ENCODE peak calls at places on chromosomes 1 and 21, in five cellular contexts. One of them, this sample, is unnamed.
A peak's percentile ranks its signal among the peaks of the same experiment; 100 is the strongest.

GRCh38 chr1:116152950-116153691 is 41.9 kb downstream of the MAB21L3 start:
- DNase-seq in transverse colon: peak; percentile 35
- DNase-seq in left ventricle myocardium inferior: no peak
- DNase-seq in heart right ventricle: no peak
- DNase-seq in body of pancreas: peak; percentile 33
- DNase-seq in this sample: no peak

GRCh38 chr1:246110343-246111219 is 396.5 kb downstream of the SMYD3 start:
- DNase-seq in transverse colon: peak; percentile 21
- DNase-seq in left ventricle myocardium inferior: no peak
- DNase-seq in heart right ventricle: no peak
- DNase-seq in body of pancreas: no peak
- DNase-seq in this sample: peak; percentile 30

GRCh38 chr21:34989337-34990151 is 59.6 kb downstream of the RUNX1 start:
- DNase-seq in transverse colon: no peak
- DNase-seq in left ventricle myocardium inferior: no peak
- DNase-seq in heart right ventricle: no peak
- DNase-seq in body of pancreas: no peak
- DNase-seq in this sample: no peak

GRCh38 chr1:204443260-204443619 is 31.6 kb upstream of the PPP1R15B start:
- DNase-seq in transverse colon: no peak
- DNase-seq in left ventricle myocardium inferior: no peak
- DNase-seq in heart right ventricle: no peak
- DNase-seq in body of pancreas: peak; percentile 47
- DNase-seq in this sample: no peak

GRCh38 chr21:38343691-38344090 is 86.9 kb downstream of the KCNJ15 start:
- DNase-seq in transverse colon: no peak
- DNase-seq in left ventricle myocardium inferior: no peak
- DNase-seq in heart right ventricle: no peak
- DNase-seq in body of pancreas: peak; percentile 80
- DNase-seq in this sample: no peak

GRCh38 chr1:2952992-2953391 is 68.3 kb upstream of the ACTRT2 start:
- DNase-seq in transverse colon: no peak
- DNase-seq in left ventricle myocardium inferior: no peak
- DNase-seq in heart right ventricle: no peak
- DNase-seq in body of pancreas: no peak
- DNase-seq in this sample: no peak

GRCh38 chr1:47449702-47450552 is 12.1 kb downstream of the FOXD2 start:
- DNase-seq in transverse colon: peak; percentile 40
- DNase-seq in left ventricle myocardium inferior: peak; percentile 31
- DNase-seq in heart right ventricle: no peak
- DNase-seq in body of pancreas: peak; percentile 39
- DNase-seq in this sample: peak; percentile 67

GRCh38 chr1:226510453-226510852 is 38.1 kb upstream of the STUM start:
- DNase-seq in transverse colon: no peak
- DNase-seq in left ventricle myocardium inferior: no peak
- DNase-seq in heart right ventricle: no peak
- DNase-seq in body of pancreas: no peak
- DNase-seq in this sample: no peak

GRCh38 chr1:11045428-11046269 is 1.4 kb downstream of the MASP2 start:
- DNase-seq in transverse colon: no peak
- DNase-seq in left ventricle myocardium inferior: no peak
- DNase-seq in heart right ventricle: no peak
- DNase-seq in body of pancreas: no peak
- DNase-seq in this sample: peak; percentile 55

GRCh38 chr1:219174672-219175564 is 1.2 kb downstream of the LYPLAL1 start:
- DNase-seq in transverse colon: peak; percentile 10
- DNase-seq in left ventricle myocardium inferior: no peak
- DNase-seq in heart right ventricle: peak; percentile 16
- DNase-seq in body of pancreas: peak; percentile 56
- DNase-seq in this sample: no peak

GRCh38 chr1:27686223-27686990 is 14.4 kb upstream of the IFI6 start:
- DNase-seq in transverse colon: peak; percentile 84
- DNase-seq in left ventricle myocardium inferior: no peak
- DNase-seq in heart right ventricle: no peak
- DNase-seq in body of pancreas: no peak
- DNase-seq in this sample: no peak

GRCh38 chr1:17212487-17213121 is 7.7 kb downstream of the PADI1 start:
- DNase-seq in transverse colon: no peak
- DNase-seq in left ventricle myocardium inferior: no peak
- DNase-seq in heart right ventricle: no peak
- DNase-seq in body of pancreas: peak; percentile 38
- DNase-seq in this sample: peak; percentile 47

GRCh38 chr1:161044908-161045748 is 649 bp downstream of the USF1 start:
- DNase-seq in transverse colon: peak; percentile 82
- DNase-seq in left ventricle myocardium inferior: peak; percentile 61
- DNase-seq in heart right ventricle: peak; percentile 58
- DNase-seq in body of pancreas: peak; percentile 85
- DNase-seq in this sample: peak; percentile 79

GRCh38 chr1:83102630-83103071 is 896.3 kb downstream of the TTLL7 start:
- DNase-seq in transverse colon: no peak
- DNase-seq in left ventricle myocardium inferior: no peak
- DNase-seq in heart right ventricle: no peak
- DNase-seq in body of pancreas: no peak
- DNase-seq in this sample: no peak

GRCh38 chr1:119001181-119002018 is 13.3 kb upstream of the TBX15 start:
- DNase-seq in transverse colon: no peak
- DNase-seq in left ventricle myocardium inferior: no peak
- DNase-seq in heart right ventricle: no peak
- DNase-seq in body of pancreas: no peak
- DNase-seq in this sample: no peak
- H3K4me3 ChIP-seq in transverse colon: no peak overlapping the region
- H3K4me3 ChIP-seq in left ventricle myocardium inferior: peak overlapping the region; percentile 55
- H3K4me3 ChIP-seq in heart right ventricle: no peak overlapping the region
- H3K4me3 ChIP-seq in body of pancreas: no peak overlapping the region
- H3K4me3 ChIP-seq in this sample: no peak overlapping the region

DNA sequence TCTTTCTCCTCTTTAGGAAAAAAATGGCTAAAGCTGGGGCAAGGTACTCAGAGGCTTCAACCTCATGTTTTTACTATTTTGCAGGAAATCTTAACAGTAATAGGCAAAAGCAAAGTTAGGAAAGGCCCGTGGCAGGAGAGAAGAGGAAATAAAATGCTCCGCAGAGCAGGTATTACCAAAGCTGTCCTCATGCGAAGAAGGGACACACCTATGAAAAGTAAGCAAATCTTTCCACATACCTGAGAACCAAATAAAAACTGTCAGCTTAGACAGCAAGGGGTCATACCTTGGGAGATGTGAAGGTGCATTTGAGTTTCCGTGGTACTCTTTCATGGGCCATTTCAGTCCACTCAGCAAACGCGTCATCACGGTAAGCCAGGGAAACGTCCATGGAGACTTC is 73.5 kb downstream of the WLS start:
- DNase-seq in transverse colon: no peak
- DNase-seq in left ventricle myocardium inferior: no peak
- DNase-seq in heart right ventricle: no peak
- DNase-seq in body of pancreas: no peak
- DNase-seq in this sample: no peak
- H3K4me3 ChIP-seq in transverse colon: no peak overlapping the region
- H3K4me3 ChIP-seq in left ventricle myocardium inferior: no peak overlapping the region
- H3K4me3 ChIP-seq in heart right ventricle: no peak overlapping the region
- H3K4me3 ChIP-seq in body of pancreas: no peak overlapping the region
- H3K4me3 ChIP-seq in this sample: no peak overlapping the region

GRCh38 chr1:10032287-10032589 is 520 bp upstream of the UBE4B start:
- DNase-seq in transverse colon: no peak
- DNase-seq in left ventricle myocardium inferior: no peak
- DNase-seq in heart right ventricle: no peak
- DNase-seq in body of pancreas: no peak
- DNase-seq in this sample: no peak
- H3K4me3 ChIP-seq in transverse colon: peak overlapping the region; percentile 16
- H3K4me3 ChIP-seq in left ventricle myocardium inferior: peak overlapping the region; percentile 100
- H3K4me3 ChIP-seq in heart right ventricle: peak overlapping the region; percentile 97
- H3K4me3 ChIP-seq in body of pancreas: no peak overlapping the region
- H3K4me3 ChIP-seq in this sample: peak overlapping the region; percentile 29

DNA sequence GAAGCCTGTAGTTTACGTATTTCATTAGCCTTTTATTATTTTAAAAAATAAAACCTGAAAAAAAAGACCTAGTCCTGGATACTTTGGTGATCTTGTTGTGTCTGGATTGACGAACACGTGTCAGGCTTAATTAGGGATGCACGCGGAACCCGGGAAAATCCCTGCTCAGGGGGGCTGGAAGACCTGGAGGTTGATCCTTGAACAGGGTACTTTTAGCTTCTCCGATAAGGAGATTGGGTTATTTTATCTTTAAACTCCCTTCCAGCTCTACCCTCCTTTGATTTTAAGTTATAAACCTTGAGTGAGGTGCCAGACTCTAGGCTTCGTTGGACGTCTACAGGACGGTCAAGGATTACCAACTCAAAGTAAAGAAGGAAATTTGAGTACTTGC is 552 bp upstream of the ZNF691 start:
- DNase-seq in transverse colon: no peak
- DNase-seq in left ventricle myocardium inferior: no peak
- DNase-seq in heart right ventricle: no peak
- DNase-seq in body of pancreas: no peak
- DNase-seq in this sample: peak; percentile 36
- H3K4me3 ChIP-seq in transverse colon: peak overlapping the region; percentile 56
- H3K4me3 ChIP-seq in left ventricle myocardium inferior: peak overlapping the region; percentile 94
- H3K4me3 ChIP-seq in heart right ventricle: peak overlapping the region; percentile 65
- H3K4me3 ChIP-seq in body of pancreas: no peak overlapping the region
- H3K4me3 ChIP-seq in this sample: peak overlapping the region; percentile 73

DNA sequence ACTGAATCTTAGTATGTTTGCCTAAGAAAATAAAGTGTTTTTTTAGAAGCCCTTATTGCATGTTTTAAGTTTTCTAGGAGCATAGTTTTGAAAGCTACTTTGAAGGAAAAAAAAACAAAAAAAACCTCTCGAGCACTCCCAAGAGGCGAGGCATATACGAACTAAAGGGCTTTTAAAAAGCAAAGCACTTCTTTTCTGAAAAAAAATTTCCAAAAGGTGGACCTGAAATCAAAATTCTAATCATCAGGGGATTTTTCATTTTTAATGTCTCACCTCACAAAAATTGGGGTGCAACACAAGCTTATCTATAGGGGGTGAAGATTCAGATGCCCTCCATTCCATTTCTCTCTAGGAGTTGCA is 594 bp downstream of the GLMN start:
- DNase-seq in transverse colon: no peak
- DNase-seq in left ventricle myocardium inferior: no peak
- DNase-seq in heart right ventricle: no peak
- DNase-seq in body of pancreas: no peak
- DNase-seq in this sample: no peak
- H3K4me3 ChIP-seq in transverse colon: peak overlapping the region; percentile 93
- H3K4me3 ChIP-seq in left ventricle myocardium inferior: peak overlapping the region; percentile 71
- H3K4me3 ChIP-seq in heart right ventricle: peak overlapping the region; percentile 65
- H3K4me3 ChIP-seq in body of pancreas: peak overlapping the region; percentile 43
- H3K4me3 ChIP-seq in this sample: peak overlapping the region; percentile 94

GRCh38 chr1:57422271-57423134 is 1.4 kb downstream of the DAB1 start:
- DNase-seq in transverse colon: no peak
- DNase-seq in left ventricle myocardium inferior: peak; percentile 20
- DNase-seq in heart right ventricle: no peak
- DNase-seq in body of pancreas: no peak
- DNase-seq in this sample: peak; percentile 73

GRCh38 chr1:57421366-57421765 is 2.5 kb downstream of the DAB1 start:
- DNase-seq in transverse colon: no peak
- DNase-seq in left ventricle myocardium inferior: no peak
- DNase-seq in heart right ventricle: no peak
- DNase-seq in body of pancreas: no peak
- DNase-seq in this sample: no peak

GRCh38 chr1:57423135-57424131 is at the start of gene DAB1:
- DNase-seq in transverse colon: no peak
- DNase-seq in left ventricle myocardium inferior: no peak
- DNase-seq in heart right ventricle: no peak
- DNase-seq in body of pancreas: no peak
- DNase-seq in this sample: peak; percentile 83

GRCh38 chr1:57424231-57425027 is 569 bp upstream of the DAB1 start:
- DNase-seq in transverse colon: no peak
- DNase-seq in left ventricle myocardium inferior: peak; percentile 29
- DNase-seq in heart right ventricle: peak; percentile 27
- DNase-seq in body of pancreas: peak; percentile 24
- DNase-seq in this sample: peak; percentile 75
- H3K4me3 ChIP-seq in transverse colon: no peak overlapping the region
- H3K4me3 ChIP-seq in left ventricle myocardium inferior: peak overlapping the region; percentile 71
- H3K4me3 ChIP-seq in heart right ventricle: peak overlapping the region; percentile 37
- H3K4me3 ChIP-seq in body of pancreas: no peak overlapping the region
- H3K4me3 ChIP-seq in this sample: peak overlapping the region; percentile 65

DNA sequence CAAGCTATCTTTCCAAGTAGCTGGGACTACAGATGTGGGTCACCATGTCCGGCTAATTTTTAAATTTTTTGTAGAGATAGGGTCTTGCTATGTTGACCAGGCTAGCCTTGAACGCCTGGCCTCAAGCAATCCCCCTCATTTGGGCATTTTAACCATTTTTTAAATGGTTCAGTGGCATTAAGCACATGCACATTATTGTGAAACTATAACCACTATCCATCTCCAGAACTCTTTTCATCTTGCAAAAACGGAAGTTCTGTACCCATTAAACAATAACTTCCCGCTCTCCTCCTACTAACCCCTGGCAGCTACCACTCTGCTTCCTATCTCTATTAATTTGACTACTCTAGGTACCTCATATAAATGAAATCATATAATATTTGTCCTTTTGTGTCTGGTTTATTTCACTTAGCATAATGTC is 4.8 kb upstream of the IL6R start:
- DNase-seq in transverse colon: no peak
- DNase-seq in left ventricle myocardium inferior: no peak
- DNase-seq in heart right ventricle: no peak
- DNase-seq in body of pancreas: no peak
- DNase-seq in this sample: no peak
- H3K4me3 ChIP-seq in transverse colon: no peak overlapping the region
- H3K4me3 ChIP-seq in left ventricle myocardium inferior: no peak overlapping the region
- H3K4me3 ChIP-seq in heart right ventricle: no peak overlapping the region
- H3K4me3 ChIP-seq in body of pancreas: no peak overlapping the region
- H3K4me3 ChIP-seq in this sample: no peak overlapping the region